ENCODE peak calls at places on chromosomes 2 and 18, in nine cellular contexts. Y, H, K, T, B, X, Z, O and F are unnamed samples.

GRCh38 chr2:5697554-5697953 is 5.4 kb downstream of the SOX11 start:
- DNase-seq in Y (no peak), H (no peak), K (no peak), T (no peak), B (no peak), X (no peak), Z (no peak), O (no peak), F (peak; percentile 67)

GRCh38 chr2:101341421-101341820 is 32.9 kb upstream of the RNF149 start:
- DNase-seq in Y (no peak), H (no peak), K (no peak), T (peak; percentile 65), B (no peak), X (no peak), Z (peak; percentile 77), O (no peak), F (peak; percentile 47)

GRCh38 chr18:52723456-52724065 is 383.6 kb downstream of the DCC start:
- DNase-seq in Y (no peak), H (no peak), K (no peak), T (no peak), B (no peak), X (no peak), Z (no peak), O (no peak), F (no peak)

GRCh38 chr2:98484121-98484557 is 39.5 kb downstream of the INPP4A start:
- DNase-seq in Y (no peak), H (no peak), K (no peak), T (no peak), B (no peak), X (peak; percentile 68), Z (no peak), O (no peak), F (no peak)

GRCh38 chr2:119119999-119120710 is 38.4 kb downstream of the C1QL2 start:
- DNase-seq in Y (no peak), H (no peak), K (no peak), T (no peak), B (no peak), X (no peak), Z (no peak), O (no peak), F (no peak)

GRCh38 chr2:26410764-26411243 is 9.1 kb downstream of the DRC1 start:
- DNase-seq in Y (no peak), H (no peak), K (no peak), T (no peak), B (no peak), X (no peak), Z (no peak), O (no peak), F (no peak)

GRCh38 chr2:234290671-234291070 is 206.2 kb downstream of the ARL4C start:
- DNase-seq in Y (no peak), H (peak; percentile 73), K (peak; percentile 76), T (no peak), B (no peak), X (peak; percentile 90), Z (no peak), O (no peak), F (peak; percentile 96)

GRCh38 chr2:100643459-100643858 is 80.7 kb downstream of the PDCL3 start:
- DNase-seq in Y (no peak), H (no peak), K (no peak), T (no peak), B (no peak), X (no peak), Z (no peak), O (no peak), F (no peak)

GRCh38 chr2:42567806-42568429 is 514 bp upstream of the MTA3 start:
- DNase-seq in Y (peak; percentile 28), H (no peak), K (peak; percentile 48), T (peak; percentile 89), B (peak; percentile 17), X (peak; percentile 82), Z (no peak), O (no peak), F (no peak)

GRCh38 chr2:165803123-165803760 is 9.2 kb upstream of the GALNT3 start:
- DNase-seq in Y (no peak), H (no peak), K (no peak), T (no peak), B (no peak), X (no peak), Z (no peak), O (peak; percentile 34), F (no peak)

GRCh38 chr18:58856881-58857280 is 7.8 kb upstream of the ZNF532 start:
- DNase-seq in Y (no peak), H (no peak), K (no peak), T (no peak), B (no peak), X (no peak), Z (no peak), O (peak; percentile 70), F (no peak)

DNA sequence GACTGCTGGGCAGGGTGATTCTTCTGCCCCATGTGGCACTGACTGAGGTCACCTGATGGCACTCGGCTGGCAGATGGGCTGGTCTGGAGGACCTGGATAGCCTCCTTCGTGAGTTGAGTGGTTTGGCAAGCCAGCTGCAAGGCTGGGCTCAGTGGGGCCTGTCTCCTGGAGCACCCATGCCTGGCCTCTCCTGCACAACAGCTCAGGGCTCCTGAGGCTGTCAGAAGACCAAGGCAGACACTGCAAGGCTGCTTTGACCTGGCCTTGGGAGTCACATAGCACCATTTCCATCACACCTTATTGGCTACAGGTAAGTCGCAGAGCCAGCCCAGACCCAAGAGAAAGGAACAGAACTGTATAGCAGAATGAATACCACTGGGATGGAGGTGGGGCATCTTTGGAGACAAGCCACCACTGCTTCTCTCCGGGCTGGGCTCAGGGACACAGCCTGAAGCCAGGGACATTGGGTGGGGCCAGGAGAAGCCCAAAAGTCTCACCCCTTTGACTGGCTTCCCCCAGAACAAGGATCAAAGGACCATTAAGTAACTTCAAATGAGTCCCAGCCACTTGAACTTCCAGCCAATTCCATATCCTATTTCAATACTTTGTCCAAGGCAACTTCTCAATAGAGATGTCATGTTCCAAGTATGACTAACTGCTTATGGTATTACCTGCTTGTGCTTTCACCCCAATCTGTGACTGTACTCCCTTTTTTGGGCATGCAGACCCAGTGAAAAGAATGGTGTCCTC is 156.3 kb downstream of the CABLES1 start:
- DNase-seq in Y (no peak), H (no peak), K (no peak), T (no peak), B (no peak), X (no peak), Z (no peak), O (peak; percentile 80), F (no peak)
- H3K4me3 ChIP-seq in Y (no peak overlapping the region), H (no peak overlapping the region), K (no peak overlapping the region), T (no peak overlapping the region), B (no peak overlapping the region), X (no peak overlapping the region), Z (no peak overlapping the region), O (no peak overlapping the region), F (no peak overlapping the region)

GRCh38 chr2:238285653-238286082 is 2.7 kb downstream of the PER2 start:
- DNase-seq in Y (peak; percentile 78), H (no peak), K (no peak), T (peak; percentile 54), B (peak; percentile 79), X (no peak), Z (peak; percentile 67), O (peak; percentile 92), F (no peak)

GRCh38 chr2:238286095-238286494 is 2.3 kb downstream of the PER2 start:
- DNase-seq in Y (no peak), H (no peak), K (no peak), T (no peak), B (no peak), X (no peak), Z (no peak), O (no peak), F (no peak)

GRCh38 chr2:238287702-238288649 is at the start of gene PER2:
- DNase-seq in Y (peak; percentile 72), H (no peak), K (no peak), T (peak; percentile 79), B (peak; percentile 70), X (peak; percentile 94), Z (peak; percentile 88), O (peak; percentile 84), F (peak; percentile 12)

GRCh38 chr2:238286987-238287386 is 1.4 kb downstream of the PER2 start:
- DNase-seq in Y (no peak), H (no peak), K (no peak), T (no peak), B (peak; percentile 41), X (peak; percentile 64), Z (no peak), O (no peak), F (no peak)

GRCh38 chr2:238286551-238286950 is 1.9 kb downstream of the PER2 start:
- DNase-seq in Y (peak; percentile 71), H (no peak), K (no peak), T (no peak), B (peak; percentile 69), X (peak; percentile 51), Z (no peak), O (peak; percentile 85), F (no peak)
- H3K4me3 ChIP-seq in Y (peak overlapping the region; percentile 99), H (no peak overlapping the region), K (no peak overlapping the region), T (no peak overlapping the region), B (peak overlapping the region; percentile 95), X (no peak overlapping the region), Z (no peak overlapping the region), O (no peak overlapping the region), F (no peak overlapping the region)

DNA sequence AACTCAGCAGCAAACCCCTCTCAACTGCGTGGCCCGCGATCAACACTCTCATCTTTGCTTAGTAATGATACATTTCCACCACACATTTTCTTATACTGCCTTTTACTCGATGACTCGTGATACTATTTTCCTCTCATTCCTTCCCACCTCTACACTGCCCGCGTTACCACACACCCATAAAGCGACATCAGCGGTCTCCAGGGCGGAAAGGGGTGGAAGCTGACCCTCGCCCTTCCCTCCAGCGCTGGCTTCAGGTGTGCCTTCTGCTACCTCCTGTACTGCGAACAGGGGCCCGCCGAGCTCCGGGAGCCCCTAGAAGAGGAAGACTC is 1.3 kb downstream of the NETO1 start:
- DNase-seq in Y (no peak), H (no peak), K (no peak), T (no peak), B (no peak), X (peak; percentile 73), Z (no peak), O (no peak), F (no peak)
- H3K4me3 ChIP-seq in Y (peak overlapping the region; percentile 50), H (no peak overlapping the region), K (no peak overlapping the region), T (peak overlapping the region; percentile 89), B (no peak overlapping the region), X (peak overlapping the region; percentile 55), Z (peak overlapping the region; percentile 71), O (no peak overlapping the region), F (no peak overlapping the region)

GRCh38 chr2:11944311-11944710 is 197.9 kb downstream of the LPIN1 start:
- DNase-seq in Y (no peak), H (no peak), K (no peak), T (no peak), B (no peak), X (no peak), Z (no peak), O (no peak), F (no peak)

GRCh38 chr2:11940799-11941198 is 194.4 kb downstream of the LPIN1 start:
- DNase-seq in Y (no peak), H (no peak), K (no peak), T (no peak), B (no peak), X (no peak), Z (no peak), O (no peak), F (no peak)

GRCh38 chr2:11949732-11950503 is 203.5 kb downstream of the LPIN1 start:
- DNase-seq in Y (no peak), H (no peak), K (no peak), T (no peak), B (no peak), X (no peak), Z (no peak), O (no peak), F (no peak)

GRCh38 chr2:11941201-11942041 is 195.0 kb downstream of the LPIN1 start:
- DNase-seq in Y (peak; percentile 54), H (no peak), K (no peak), T (no peak), B (no peak), X (no peak), Z (no peak), O (no peak), F (no peak)

GRCh38 chr2:11945139-11946126 is 199.0 kb downstream of the LPIN1 start:
- DNase-seq in Y (no peak), H (no peak), K (peak; percentile 50), T (no peak), B (no peak), X (no peak), Z (no peak), O (peak; percentile 33), F (no peak)
- H3K4me3 ChIP-seq in Y (no peak overlapping the region), H (no peak overlapping the region), K (no peak overlapping the region), T (no peak overlapping the region), B (no peak overlapping the region), X (no peak overlapping the region), Z (no peak overlapping the region), O (no peak overlapping the region), F (no peak overlapping the region)